ENCODE peak calls at places on chromosome 6, in five cellular contexts. T, E, Z, U and I are unnamed samples.

GRCh38 chr6:138162104-138162946 is 586 bp downstream of the ARFGEF3 start:
- DNase-seq in T (peak), E (peak), Z (peak), U (peak), I (no peak)

GRCh38 chr6:116289876-116290275 is 10.1 kb upstream of the TSPYL1 start:
- DNase-seq in T (no peak), E (no peak), Z (no peak), U (no peak), I (no peak)

GRCh38 chr6:46983007-46983411 is 59.1 kb downstream of the ADGRF1 start:
- DNase-seq in T (no peak), E (peak), Z (peak), U (no peak), I (no peak)

GRCh38 chr6:167930300-167930699 is 67.2 kb upstream of the KIF25 start:
- DNase-seq in T (no peak), E (peak), Z (peak), U (no peak), I (no peak)

GRCh38 chr6:96542702-96543101 is 20.2 kb upstream of the FHL5 start:
- DNase-seq in T (no peak), E (no peak), Z (no peak), U (peak), I (no peak)

GRCh38 chr6:13451181-13451700 is 36.2 kb downstream of the GFOD1 start:
- DNase-seq in T (no peak), E (no peak), Z (no peak), U (no peak), I (no peak)

GRCh38 chr6:90315354-90315960 is 18.8 kb upstream of the BACH2 start:
- DNase-seq in T (no peak), E (no peak), Z (peak), U (no peak), I (no peak)

GRCh38 chr6:103280417-103280816 is 1579.3 kb downstream of the HACE1 start:
- DNase-seq in T (no peak), E (no peak), Z (no peak), U (no peak), I (no peak)

GRCh38 chr6:446418-447366 is 55.1 kb downstream of the IRF4 start:
- DNase-seq in T (no peak), E (no peak), Z (no peak), U (no peak), I (no peak)

GRCh38 chr6:125853168-125853567 is 62.4 kb downstream of the NCOA7 start:
- DNase-seq in T (no peak), E (no peak), Z (no peak), U (no peak), I (no peak)

DNA sequence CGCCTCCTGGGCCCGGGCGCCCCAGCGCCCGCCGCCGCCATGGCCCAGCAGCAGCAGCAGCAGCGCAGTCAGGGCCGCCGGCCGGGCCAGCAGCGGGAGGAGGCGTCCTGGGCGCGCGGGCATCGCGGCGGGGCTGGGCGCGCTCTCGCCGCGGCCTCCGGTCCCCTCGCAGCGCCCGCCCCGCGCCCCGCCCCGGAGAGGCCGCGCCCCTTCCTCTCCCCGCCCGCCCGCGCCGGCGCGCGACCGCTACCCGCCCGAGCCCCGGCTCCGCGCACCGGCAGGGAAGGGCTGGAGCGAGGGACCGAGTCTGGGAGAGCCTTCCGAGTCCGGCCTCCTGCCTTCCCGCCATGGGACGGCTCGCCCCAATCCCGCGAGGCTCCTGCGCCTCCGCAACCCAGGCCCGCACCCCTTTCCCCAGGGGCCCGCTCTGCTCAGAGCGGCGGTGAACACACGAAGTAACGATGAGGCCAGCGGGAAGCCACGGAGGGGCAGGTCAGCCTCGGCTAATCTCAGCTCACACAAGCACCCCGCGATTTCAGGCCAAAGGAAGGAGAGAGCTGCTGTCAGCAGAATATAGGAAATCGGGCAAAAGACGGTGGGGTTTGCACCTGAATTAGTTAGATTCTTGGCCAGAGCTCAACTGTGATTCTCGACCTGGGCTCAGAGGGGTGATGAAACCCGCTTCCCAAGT is at the start of gene TXNDC5:
- DNase-seq in T (peak), E (peak), Z (peak), U (peak), I (no peak)
- TF ChIP-seq CTCF in T (no peak), E (no peak), Z (no peak), U (no peak), I (no peak)

GRCh38 chr6:22334778-22335177 is 37.9 kb upstream of the PRL start:
- DNase-seq in T (no peak), E (no peak), Z (no peak), U (no peak), I (no peak)

GRCh38 chr6:22330941-22331340 is 34.1 kb upstream of the PRL start:
- DNase-seq in T (no peak), E (no peak), Z (no peak), U (no peak), I (no peak)

GRCh38 chr6:22333802-22334201 is 37.0 kb upstream of the PRL start:
- DNase-seq in T (no peak), E (peak), Z (no peak), U (no peak), I (no peak)

GRCh38 chr6:22332216-22332615 is 35.4 kb upstream of the PRL start:
- DNase-seq in T (no peak), E (no peak), Z (no peak), U (no peak), I (no peak)

GRCh38 chr6:22332726-22333125 is 35.9 kb upstream of the PRL start:
- DNase-seq in T (no peak), E (peak), Z (no peak), U (no peak), I (no peak)
- H3K4me3 ChIP-seq in T (no peak), E (no peak), Z (no peak), U (no peak), I (no peak)

GRCh38 chr6:42911171-42912021 is 4.5 kb upstream of the PTCRA start:
- DNase-seq in T (no peak), E (no peak), Z (peak), U (no peak), I (no peak)
- TF ChIP-seq CTCF in T (no peak), E (no peak), Z (no peak), U (no peak), I (peak)

GRCh38 chr6:157845493-157846259 is 22.6 kb downstream of the SNX9 start:
- DNase-seq in T (no peak), E (peak), Z (no peak), U (no peak), I (no peak)
- H3K4me3 ChIP-seq in T (no peak), E (no peak), Z (no peak), U (no peak), I (no peak)